ENCODE peak calls at places on chromosomes 4 and X, in five cellular contexts. L is cardiac muscle cell, O is lower leg skin, G is body of pancreas, W is uterus. S is an unnamed sample.

GRCh38 chr4:80172203-80172602 is 25.1 kb upstream of the PRDM8 start:
- DNase-seq in G (no peak), L (no peak), O (no peak), W (no peak), S (no peak)

GRCh38 chrX:53279296-53280237 is 1.8 kb downstream of the IQSEC2 start:
- DNase-seq in L (no peak), O (no peak), W (no peak), G (no peak), S (no peak)

GRCh38 chr4:168766537-168767316 is 243.3 kb downstream of the CBR4 start:
- DNase-seq in O (no peak), G (no peak), W (no peak), L (no peak), S (no peak)

GRCh38 chr4:3045500-3045850 is 28.9 kb downstream of the HTT-AS start:
- DNase-seq in L (no peak), O (no peak), G (peak), W (no peak), S (no peak)

GRCh38 chr4:5133201-5133600 is 81.9 kb downstream of the STK32B start:
- DNase-seq in G (no peak), L (no peak), W (no peak), O (no peak), S (no peak)

GRCh38 chrX:69759921-69760625 is 144.2 kb downstream of the EDA start:
- DNase-seq in L (no peak), O (no peak), G (no peak), W (no peak), S (no peak)

GRCh38 chr4:6154875-6155274 is 45.5 kb downstream of the JAKMIP1 start:
- DNase-seq in W (no peak), O (no peak), L (no peak), G (no peak), S (no peak)

GRCh38 chr4:159677521-159677920 is 574.6 kb downstream of the RAPGEF2 start:
- DNase-seq in L (no peak), W (no peak), O (no peak), G (no peak), S (no peak)

GRCh38 chrX:141832247-141832646 is 5.9 kb upstream of the MAGEC3 start:
- DNase-seq in O (no peak), W (no peak), G (no peak), L (no peak), S (no peak)

GRCh38 chrX:28120076-28120475 is 138.8 kb upstream of the DCAF8L1 start:
- DNase-seq in G (no peak), O (no peak), W (no peak), L (no peak), S (no peak)

GRCh38 chrX:9566150-9566621 is 101.3 kb downstream of the TBL1X start:
- DNase-seq in W (peak), G (peak), O (peak), L (no peak), S (peak)

GRCh38 chr4:183458005-183458404 is 13.6 kb downstream of the CDKN2AIP start:
- DNase-seq in G (no peak), L (no peak), W (no peak), O (no peak), S (no peak)

GRCh38 chrX:137926090-137926489 is 360.2 kb downstream of the ZIC3 start:
- DNase-seq in L (peak), W (no peak), O (no peak), G (no peak), S (no peak)

GRCh38 chrX:129323115-129323514 is 200.2 kb downstream of the SMARCA1 start:
- DNase-seq in O (no peak), W (no peak), G (no peak), L (no peak), S (no peak)

GRCh38 chr4:27048350-27049100 is 187.9 kb downstream of the STIM2 start:
- DNase-seq in L (peak), G (no peak), O (no peak), W (no peak), S (no peak)

GRCh38 chr4:144531841-144532240 is 114.1 kb upstream of the HHIP start:
- DNase-seq in O (no peak), G (peak), L (no peak), W (no peak), S (no peak)

GRCh38 chrX:46279214-46279924 is 265.9 kb downstream of the ZNF674 start:
- DNase-seq in W (no peak), G (no peak), O (no peak), L (no peak), S (no peak)

GRCh38 chr4:122819708-122820449 is 6.8 kb upstream of the FGF2 start:
- DNase-seq in L (no peak), G (no peak), W (no peak), O (no peak), S (no peak)

GRCh38 chr4:61374612-61374920 is 174.4 kb downstream of the ADGRL3 start:
- DNase-seq in W (no peak), G (no peak), O (no peak), L (no peak), S (no peak)

GRCh38 chrX:68867458-68868166 is 38.8 kb downstream of the EFNB1 start:
- DNase-seq in G (no peak), L (peak), W (no peak), O (no peak), S (no peak)

GRCh38 chr4:10417720-10418119 is 39.5 kb downstream of the ZNF518B start:
- DNase-seq in L (no peak), W (no peak), G (no peak), O (no peak), S (no peak)

GRCh38 chr4:138964716-138965426 is 50.7 kb upstream of the NOCT start:
- DNase-seq in O (no peak), G (no peak), W (no peak), L (no peak), S (no peak)

GRCh38 chrX:106341823-106342222 is 173.7 kb downstream of the PWWP3B start:
- DNase-seq in O (no peak), W (no peak), L (no peak), G (no peak), S (no peak)

GRCh38 chr4:90317785-90318184 is 190.6 kb downstream of the CCSER1 start:
- DNase-seq in O (no peak), L (no peak), G (no peak), W (no peak), S (no peak)

GRCh38 chr4:147037089-147037488 is 91.4 kb upstream of the TTC29 start:
- DNase-seq in G (no peak), O (no peak), L (no peak), W (no peak), S (no peak)

GRCh38 chr4:84167579-84167978 is 331.5 kb downstream of the NKX6-1 start:
- DNase-seq in O (no peak), G (no peak), W (no peak), L (peak), S (no peak)

GRCh38 chr4:23171971-23172370 is 479.2 kb downstream of the GBA3 start:
- DNase-seq in G (no peak), W (no peak), O (no peak), L (no peak), S (no peak)

GRCh38 chrX:119093991-119094741 is 21.4 kb downstream of the CT47C1 start:
- DNase-seq in W (no peak), G (no peak), O (no peak), L (no peak), S (no peak)

GRCh38 chr4:121370729-121371325 is 10.0 kb downstream of the QRFPR start:
- DNase-seq in L (peak), W (no peak), O (peak), G (peak), S (no peak)

GRCh38 chr4:154475800-154476199 is 15.8 kb downstream of the DCHS2 start:
- DNase-seq in W (no peak), O (no peak), G (no peak), L (no peak), S (no peak)

GRCh38 chr4:126465341-126465740 is 1150.6 kb downstream of the FAT4 start:
- DNase-seq in G (no peak), L (no peak), O (no peak), W (no peak), S (no peak)

GRCh38 chrX:152798945-152799344 is 29.5 kb upstream of the MAGEA6 start:
- DNase-seq in L (no peak), G (no peak), O (no peak), W (no peak), S (no peak)

GRCh38 chrX:48794993-48795501 is 6.8 kb upstream of the HDAC6 start:
- DNase-seq in O (no peak), G (no peak), L (peak), W (no peak), S (no peak)

GRCh38 chrX:2485789-2486345 is 14.9 kb downstream of the DHRSX start:
- DNase-seq in W (no peak), G (no peak), L (no peak), O (no peak), S (no peak)

DNA sequence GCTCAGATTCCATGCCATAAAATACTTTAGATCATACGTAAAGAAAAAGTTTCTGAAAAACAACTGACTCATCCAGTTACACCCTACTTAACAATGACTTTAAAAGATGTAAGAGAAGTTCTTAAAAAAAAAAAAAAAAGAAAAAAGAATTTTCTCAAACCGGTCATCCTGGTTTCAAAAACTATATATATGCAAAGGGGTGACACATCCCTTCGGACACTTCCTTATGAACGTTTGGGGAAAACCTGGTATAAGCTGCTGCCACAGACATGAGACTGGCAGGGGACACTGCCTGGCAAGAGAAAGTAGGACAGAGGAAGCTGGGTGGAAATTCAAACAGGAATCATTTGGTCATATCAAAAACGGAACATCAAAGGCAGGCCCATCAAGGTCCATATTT is 81.2 kb upstream of the PRSS48 start:
- DNase-seq in W (no peak), O (peak), G (no peak), L (no peak), S (no peak)
- TF ChIP-seq CTCF in W (no peak), O (no peak), G (no peak), L (no peak), S (no peak)

DNA sequence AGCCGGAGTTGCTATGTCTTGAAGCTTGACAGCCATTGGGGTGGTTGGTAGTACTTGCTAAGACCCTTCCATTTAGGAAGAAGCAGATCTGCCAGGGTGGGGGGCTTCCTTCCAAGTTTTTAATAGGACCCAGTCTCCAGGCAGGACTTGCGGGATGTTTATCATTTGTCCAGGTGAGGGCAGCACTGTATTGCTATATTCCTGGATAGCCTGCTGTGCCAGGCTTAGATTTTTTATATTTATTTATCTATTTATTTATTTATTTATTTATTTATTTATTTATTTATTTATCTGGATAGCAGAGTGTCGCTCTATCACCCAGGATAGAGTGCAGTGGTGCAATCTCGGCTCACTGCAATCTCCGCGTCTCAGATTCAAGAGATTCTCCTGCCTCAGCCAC is 87.4 kb upstream of the CT45A1 start:
- DNase-seq in L (peak), W (no peak), G (peak), O (no peak), S (no peak)
- TF ChIP-seq CTCF in L (no peak), W (no peak), G (no peak), O (no peak), S (no peak)

GRCh38 chrX:140034916-140035315 is 69.6 kb upstream of the CXorf66 start:
- DNase-seq in O (no peak), G (no peak), W (no peak), L (peak), S (no peak)
- TF ChIP-seq CTCF in O (no peak), G (no peak), W (no peak), L (no peak), S (no peak)

DNA sequence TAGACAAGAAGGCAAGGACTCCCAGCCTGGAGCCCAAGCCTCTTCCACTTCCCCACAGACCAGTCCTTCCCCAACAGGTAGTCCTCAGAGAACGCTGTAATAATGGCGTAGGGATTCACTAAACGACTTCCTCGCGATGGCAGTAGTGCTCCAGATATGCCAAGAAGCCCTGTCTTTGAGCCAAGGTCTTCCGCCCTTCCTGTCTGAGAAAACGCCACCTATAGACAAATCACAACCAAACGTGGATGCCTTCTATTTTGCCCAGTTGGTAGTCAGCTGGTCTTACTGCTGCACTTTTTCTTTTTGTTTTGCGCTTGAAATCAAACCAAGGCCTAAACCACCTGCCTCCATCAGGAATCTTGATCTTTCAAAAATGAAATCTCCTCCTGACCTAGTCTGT is 203.3 kb downstream of the OR13H1 start:
- DNase-seq in O (no peak), L (no peak), W (peak), G (peak), S (no peak)
- TF ChIP-seq CTCF in O (no peak), L (no peak), W (peak), G (no peak), S (peak)

DNA sequence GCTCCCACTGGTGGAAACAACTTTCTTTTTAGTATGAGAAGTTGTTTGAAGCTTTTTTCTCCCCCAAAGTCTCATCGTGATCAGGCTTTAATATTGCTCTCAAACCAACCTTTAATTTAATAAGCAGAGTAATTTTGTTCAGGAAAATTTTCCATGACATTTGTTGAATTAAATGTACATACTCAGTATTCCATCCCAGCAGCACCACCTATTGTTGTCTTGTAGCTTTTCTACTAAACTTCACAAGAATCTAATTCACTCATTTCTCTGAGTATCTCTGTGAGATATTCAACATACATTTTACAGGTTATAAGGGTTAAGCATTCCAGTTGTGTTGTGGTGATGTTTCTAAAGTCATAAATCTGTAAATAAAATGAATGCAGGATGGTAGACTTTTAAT is 218.3 kb upstream of the HAND2 start:
- DNase-seq in O (no peak), G (no peak), L (peak), W (no peak), S (no peak)
- TF ChIP-seq CTCF in O (no peak), G (peak), L (peak), W (peak), S (no peak)

GRCh38 chr4:78332974-78333373 is 218.6 kb upstream of the ANXA3 start:
- DNase-seq in W (no peak), G (no peak), O (no peak), L (peak), S (no peak)
- TF ChIP-seq CTCF in W (no peak), G (no peak), O (no peak), L (no peak), S (no peak)

S was measured in gastrocnemius medialis.